ENCODE peak calls at places on chromosomes 4 and X, in six cellular contexts. R is AG10803, Q is T-helper 1 cell, U is NCI-H1092, K is germinal center, C is lung. T is an unnamed sample.

GRCh38 chr4:56307423-56307822 is 79.9 kb downstream of the AASDH start:
- DNase-seq in R (no peak), Q (no peak), U (no peak), K (no peak), C (no peak), T (no peak)

GRCh38 chrX:121245763-121246162 is 198.4 kb downstream of the GLUD2 start:
- DNase-seq in R (no peak), Q (no peak), U (no peak), K (no peak), C (no peak), T (no peak)

GRCh38 chr4:6942238-6942800 is 32.7 kb downstream of the TBC1D14 start:
- DNase-seq in R (peak), Q (peak), U (no peak), K (no peak), C (peak), T (peak)

GRCh38 chrX:142186103-142186502 is 19.0 kb downstream of the MAGEC2 start:
- DNase-seq in R (no peak), Q (no peak), U (no peak), K (no peak), C (no peak), T (no peak)

GRCh38 chr4:150082241-150082640 is 4.0 kb downstream of the DCLK2 start:
- DNase-seq in R (no peak), Q (no peak), U (no peak), K (no peak), C (no peak), T (no peak)

GRCh38 chrX:55839480-55839879 is 121.9 kb downstream of the RRAGB start:
- DNase-seq in R (no peak), Q (no peak), U (no peak), K (no peak), C (no peak), T (no peak)

GRCh38 chrX:16578218-16578617 is 71.7 kb upstream of the S100G start:
- DNase-seq in R (peak), Q (no peak), U (no peak), K (no peak), C (no peak), T (no peak)

GRCh38 chr4:124035364-124036036 is 638.9 kb downstream of the SPRY1 start:
- DNase-seq in R (no peak), Q (no peak), U (no peak), K (no peak), C (no peak), T (no peak)

GRCh38 chr4:121758896-121759568 is 5.9 kb downstream of the SMIM43 start:
- DNase-seq in R (peak), Q (no peak), U (no peak), K (no peak), C (no peak), T (no peak)

GRCh38 chr4:118352843-118353373 is at the start of gene PRSS12:
- DNase-seq in R (peak), Q (peak), U (peak), K (peak), C (peak), T (peak)

GRCh38 chrX:69083361-69083760 is 81.9 kb downstream of the PJA1 start:
- DNase-seq in R (no peak), Q (no peak), U (no peak), K (no peak), C (no peak), T (no peak)

GRCh38 chr4:125254111-125254510 is 60.6 kb upstream of the FAT4 start:
- DNase-seq in R (peak), Q (no peak), U (no peak), K (no peak), C (no peak), T (no peak)

GRCh38 chrX:19225906-19226305 is 103.6 kb upstream of the ADGRG2 start:
- DNase-seq in R (no peak), Q (no peak), U (no peak), K (no peak), C (no peak), T (no peak)

T was measured in HTR-8/SVneo.